ENCODE peak calls at places on chromosome 19, in ten cellular contexts. W is germinal center; Q is left ventricle myocardium inferior; S is M059J; X is AG09309; V is lung microvascular endothelial cell; K is Caco-2; E is NCI-H1417; I is CD4-positive, alpha-beta T cell; U is choroid plexus epithelial cell. M is an unnamed sample.

GRCh38 chr19:55472463-55472862 is 4.0 kb upstream of the ZNF628 start:
- DNase-seq in K (peak; percentile 71), V (no peak), X (no peak), I (no peak), E (no peak), W (no peak), U (peak; percentile 70), S (peak; percentile 89), Q (no peak), M (no peak)

GRCh38 chr19:4914736-4915501 is 5.6 kb downstream of the UHRF1 start:
- DNase-seq in E (no peak), Q (no peak), S (peak; percentile 95), I (peak; percentile 78), K (peak; percentile 49), W (no peak), V (peak; percentile 73), U (peak; percentile 91), X (peak; percentile 45), M (no peak)

GRCh38 chr19:42038675-42039074 is 31.3 kb downstream of the GRIK5 start:
- DNase-seq in Q (peak; percentile 73), X (no peak), S (no peak), E (no peak), U (no peak), W (no peak), I (no peak), K (no peak), V (no peak), M (no peak)

GRCh38 chr19:15257782-15258181 is 25.5 kb upstream of the EPHX3 start:
- DNase-seq in S (no peak), V (no peak), I (no peak), K (no peak), E (no peak), X (no peak), Q (no peak), U (no peak), W (no peak), M (no peak)

GRCh38 chr19:44582581-44583265 is 30.6 kb upstream of the IGSF23 start:
- DNase-seq in W (peak; percentile 33), K (no peak), Q (no peak), I (no peak), X (no peak), U (peak; percentile 46), S (no peak), V (peak; percentile 49), E (no peak), M (peak; percentile 49)

GRCh38 chr19:16836115-16836905 is 7.1 kb downstream of the SIN3B start:
- DNase-seq in I (no peak), X (no peak), W (peak; percentile 33), K (no peak), E (no peak), S (peak; percentile 12), V (peak; percentile 53), U (peak; percentile 61), Q (no peak), M (no peak)

GRCh38 chr19:33394723-33395560 is 21.4 kb downstream of the CEBPG start:
- DNase-seq in X (no peak), Q (peak; percentile 13), U (no peak), E (no peak), V (peak; percentile 31), K (peak; percentile 32), W (no peak), I (no peak), S (no peak), M (no peak)

GRCh38 chr19:55284405-55285058 is 735 bp downstream of the BRSK1 start:
- DNase-seq in X (no peak), E (no peak), K (peak; percentile 62), S (no peak), W (no peak), I (no peak), V (no peak), Q (no peak), U (no peak), M (no peak)

GRCh38 chr19:10412257-10412977 is 7.9 kb upstream of the PDE4A start:
- DNase-seq in W (no peak), K (no peak), E (no peak), Q (no peak), I (no peak), V (no peak), X (no peak), S (no peak), U (no peak), M (no peak)

GRCh38 chr19:52635786-52636570 is 2.2 kb downstream of the ZNF83 start:
- DNase-seq in I (no peak), Q (no peak), V (no peak), K (no peak), S (no peak), E (no peak), U (no peak), X (peak; percentile 46), W (no peak), M (no peak)

GRCh38 chr19:46786236-46787039 is 2.0 kb downstream of the SLC1A5 start:
- DNase-seq in W (peak; percentile 83), X (peak; percentile 68), K (peak; percentile 76), Q (peak; percentile 67), I (peak; percentile 75), E (peak; percentile 49), V (peak; percentile 83), U (peak; percentile 65), S (peak; percentile 94), M (peak; percentile 59)

GRCh38 chr19:23440791-23441190 is 45.5 kb upstream of the ZNF91 start:
- DNase-seq in W (peak; percentile 4), U (no peak), K (no peak), V (no peak), X (no peak), Q (no peak), I (no peak), S (no peak), E (no peak), M (peak; percentile 28)

GRCh38 chr19:13339869-13340268 is 166.4 kb downstream of the CACNA1A start:
- DNase-seq in E (no peak), X (no peak), S (no peak), W (no peak), Q (no peak), U (no peak), I (no peak), K (no peak), V (no peak), M (no peak)